ENCODE peak calls at places on chromosomes 3 and 15, in four cellular contexts. E is NCI-H446; I is effector memory CD4-positive, alpha-beta T cell; N is AG08395. L is an unnamed sample.

GRCh38 chr3:61081554-61081953 is 169.7 kb downstream of the FHIT start:
- DNase-seq in E (no peak), I (no peak), N (no peak), L (no peak)

GRCh38 chr3:112486811-112487505 is 12.3 kb downstream of the BTLA start:
- DNase-seq in E (no peak), I (no peak), N (no peak), L (no peak)

GRCh38 chr15:74655424-74655823 is 39.8 kb downstream of the CLK3 start:
- DNase-seq in E (no peak), I (no peak), N (no peak), L (peak; percentile 32)

GRCh38 chr3:112769624-112770023 is 77.0 kb downstream of the CD200R1L start:
- DNase-seq in E (no peak), I (no peak), N (peak; percentile 25), L (no peak)

GRCh38 chr3:36804295-36805055 is 40.1 kb upstream of the DCLK3 start:
- DNase-seq in E (no peak), I (no peak), N (no peak), L (no peak)

GRCh38 chr3:111238896-111239295 is 167.3 kb downstream of the NECTIN3 start:
- DNase-seq in E (no peak), I (no peak), N (no peak), L (no peak)

GRCh38 chr15:95152741-95153140 is 921.4 kb downstream of the MCTP2 start:
- DNase-seq in E (no peak), I (no peak), N (no peak), L (no peak)

GRCh38 chr15:31128919-31129768 is 27.6 kb upstream of the TRPM1 start:
- DNase-seq in E (no peak), I (peak; percentile 50), N (peak; percentile 74), L (peak; percentile 78)

GRCh38 chr3:13698498-13698897 is 149.6 kb downstream of the FBLN2 start:
- DNase-seq in E (no peak), I (no peak), N (no peak), L (no peak)

GRCh38 chr3:140296796-140297352 is 361.9 kb downstream of the CLSTN2 start:
- DNase-seq in E (no peak), I (no peak), N (peak; percentile 19), L (no peak)

GRCh38 chr3:171384101-171384891 is 75.9 kb downstream of the TNIK start:
- DNase-seq in E (no peak), I (no peak), N (no peak), L (no peak)

GRCh38 chr3:147195896-147196295 is 210.4 kb downstream of the ZIC4 start:
- DNase-seq in E (no peak), I (no peak), N (peak; percentile 5), L (no peak)

GRCh38 chr3:42071720-42072582 is 19.2 kb upstream of the TRAK1 start:
- DNase-seq in E (peak; percentile 81), I (no peak), N (peak; percentile 72), L (peak; percentile 64)

GRCh38 chr15:31150732-31151212 is 49.2 kb upstream of the TRPM1 start:
- DNase-seq in E (no peak), I (no peak), N (no peak), L (no peak)

GRCh38 chr3:14730703-14731102 is 55.8 kb downstream of the C3orf20 start:
- DNase-seq in E (no peak), I (no peak), N (no peak), L (no peak)

GRCh38 chr15:71962537-71962936 is 152.2 kb downstream of the NR2E3 start:
- DNase-seq in E (no peak), I (no peak), N (no peak), L (no peak)

GRCh38 chr3:40608091-40608490 is 83.3 kb downstream of the ZNF621 start:
- DNase-seq in E (no peak), I (no peak), N (no peak), L (no peak)

GRCh38 chr15:26620528-26620927 is 152.3 kb downstream of the GABRB3 start:
- DNase-seq in E (no peak), I (no peak), N (no peak), L (peak; percentile 46)

GRCh38 chr3:141575879-141576743 is 89.3 kb downstream of the RASA2 start:
- DNase-seq in E (no peak), I (no peak), N (peak; percentile 36), L (peak; percentile 16)

GRCh38 chr15:33234019-33234418 is 39.5 kb upstream of the FMN1 start:
- DNase-seq in E (no peak), I (no peak), N (peak; percentile 44), L (peak; percentile 43)